ENCODE peak calls at places on chromosomes 5 and 9, in ten cellular contexts. One of them, this sample, is unnamed.

GRCh38 chr5:74722271-74722670 is 37.2 kb downstream of the HEXB start:
- DNase-seq in NCI-H69: no peak
- DNase-seq in activated CD4-positive, alpha-beta T cell treated with anti-CD3 and anti-CD28 coated beads, Interleukin-2, amount 10 ng/mL, durations not matched to agents 7 days and 5 days: no peak
- DNase-seq in NCI-H187 treated with DMSO at 0.1 percent for 48 hours: no peak
- DNase-seq in HTR-8/SVneo: no peak
- DNase-seq in dorsolateral prefrontal cortex: no peak
- DNase-seq in stimulated activated CD4-positive, alpha-beta T cell treated with anti-CD3 and anti-CD28 coated beads, Interleukin-1b, Interleukin-23, amount 100 ng/mL, for 24 hours: no peak
- DNase-seq in germinal center: no peak
- DNase-seq in colonic mucosa: no peak
- DNase-seq in Right ventricle myocardium inferior: no peak
- DNase-seq in this sample: no peak

GRCh38 chr5:142290574-142291299 is 34.1 kb downstream of the SPRY4 start:
- DNase-seq in NCI-H69: peak
- DNase-seq in activated CD4-positive, alpha-beta T cell treated with anti-CD3 and anti-CD28 coated beads, Interleukin-2, amount 10 ng/mL, durations not matched to agents 7 days and 5 days: no peak
- DNase-seq in NCI-H187 treated with DMSO at 0.1 percent for 48 hours: no peak
- DNase-seq in HTR-8/SVneo: no peak
- DNase-seq in dorsolateral prefrontal cortex: no peak
- DNase-seq in stimulated activated CD4-positive, alpha-beta T cell treated with anti-CD3 and anti-CD28 coated beads, Interleukin-1b, Interleukin-23, amount 100 ng/mL, for 24 hours: no peak
- DNase-seq in germinal center: no peak
- DNase-seq in colonic mucosa: peak
- DNase-seq in Right ventricle myocardium inferior: no peak
- DNase-seq in this sample: peak

GRCh38 chr9:112894031-112894430 is 3.4 kb upstream of the SLC46A2 start:
- DNase-seq in NCI-H69: no peak
- DNase-seq in activated CD4-positive, alpha-beta T cell treated with anti-CD3 and anti-CD28 coated beads, Interleukin-2, amount 10 ng/mL, durations not matched to agents 7 days and 5 days: no peak
- DNase-seq in NCI-H187 treated with DMSO at 0.1 percent for 48 hours: no peak
- DNase-seq in HTR-8/SVneo: no peak
- DNase-seq in dorsolateral prefrontal cortex: no peak
- DNase-seq in stimulated activated CD4-positive, alpha-beta T cell treated with anti-CD3 and anti-CD28 coated beads, Interleukin-1b, Interleukin-23, amount 100 ng/mL, for 24 hours: no peak
- DNase-seq in germinal center: no peak
- DNase-seq in colonic mucosa: no peak
- DNase-seq in Right ventricle myocardium inferior: no peak
- DNase-seq in this sample: peak

GRCh38 chr9:128724744-128725211 is 851 bp upstream of the ZDHHC12 start:
- DNase-seq in NCI-H69: peak
- DNase-seq in activated CD4-positive, alpha-beta T cell treated with anti-CD3 and anti-CD28 coated beads, Interleukin-2, amount 10 ng/mL, durations not matched to agents 7 days and 5 days: peak
- DNase-seq in NCI-H187 treated with DMSO at 0.1 percent for 48 hours: peak
- DNase-seq in HTR-8/SVneo: peak
- DNase-seq in dorsolateral prefrontal cortex: peak
- DNase-seq in stimulated activated CD4-positive, alpha-beta T cell treated with anti-CD3 and anti-CD28 coated beads, Interleukin-1b, Interleukin-23, amount 100 ng/mL, for 24 hours: no peak
- DNase-seq in germinal center: peak
- DNase-seq in colonic mucosa: peak
- DNase-seq in Right ventricle myocardium inferior: peak
- DNase-seq in this sample: peak

GRCh38 chr5:175603987-175604739 is 53.7 kb upstream of the HRH2 start:
- DNase-seq in NCI-H69: no peak
- DNase-seq in activated CD4-positive, alpha-beta T cell treated with anti-CD3 and anti-CD28 coated beads, Interleukin-2, amount 10 ng/mL, durations not matched to agents 7 days and 5 days: no peak
- DNase-seq in NCI-H187 treated with DMSO at 0.1 percent for 48 hours: no peak
- DNase-seq in HTR-8/SVneo: no peak
- DNase-seq in dorsolateral prefrontal cortex: no peak
- DNase-seq in stimulated activated CD4-positive, alpha-beta T cell treated with anti-CD3 and anti-CD28 coated beads, Interleukin-1b, Interleukin-23, amount 100 ng/mL, for 24 hours: no peak
- DNase-seq in germinal center: no peak
- DNase-seq in colonic mucosa: no peak
- DNase-seq in Right ventricle myocardium inferior: no peak
- DNase-seq in this sample: no peak

GRCh38 chr5:171907731-171908343 is 98.6 kb downstream of the FBXW11 start:
- DNase-seq in NCI-H69: peak
- DNase-seq in activated CD4-positive, alpha-beta T cell treated with anti-CD3 and anti-CD28 coated beads, Interleukin-2, amount 10 ng/mL, durations not matched to agents 7 days and 5 days: peak
- DNase-seq in NCI-H187 treated with DMSO at 0.1 percent for 48 hours: no peak
- DNase-seq in HTR-8/SVneo: peak
- DNase-seq in dorsolateral prefrontal cortex: no peak
- DNase-seq in stimulated activated CD4-positive, alpha-beta T cell treated with anti-CD3 and anti-CD28 coated beads, Interleukin-1b, Interleukin-23, amount 100 ng/mL, for 24 hours: peak
- DNase-seq in germinal center: peak
- DNase-seq in colonic mucosa: peak
- DNase-seq in Right ventricle myocardium inferior: no peak
- DNase-seq in this sample: peak

GRCh38 chr9:16062542-16063240 is 509.8 kb downstream of the CCDC171 start:
- DNase-seq in NCI-H69: no peak
- DNase-seq in activated CD4-positive, alpha-beta T cell treated with anti-CD3 and anti-CD28 coated beads, Interleukin-2, amount 10 ng/mL, durations not matched to agents 7 days and 5 days: no peak
- DNase-seq in NCI-H187 treated with DMSO at 0.1 percent for 48 hours: no peak
- DNase-seq in HTR-8/SVneo: peak
- DNase-seq in dorsolateral prefrontal cortex: no peak
- DNase-seq in stimulated activated CD4-positive, alpha-beta T cell treated with anti-CD3 and anti-CD28 coated beads, Interleukin-1b, Interleukin-23, amount 100 ng/mL, for 24 hours: no peak
- DNase-seq in germinal center: no peak
- DNase-seq in colonic mucosa: no peak
- DNase-seq in Right ventricle myocardium inferior: no peak
- DNase-seq in this sample: peak

GRCh38 chr5:36398137-36398536 is 96.4 kb upstream of the RANBP3L start:
- DNase-seq in NCI-H69: peak
- DNase-seq in activated CD4-positive, alpha-beta T cell treated with anti-CD3 and anti-CD28 coated beads, Interleukin-2, amount 10 ng/mL, durations not matched to agents 7 days and 5 days: no peak
- DNase-seq in NCI-H187 treated with DMSO at 0.1 percent for 48 hours: no peak
- DNase-seq in HTR-8/SVneo: peak
- DNase-seq in dorsolateral prefrontal cortex: no peak
- DNase-seq in stimulated activated CD4-positive, alpha-beta T cell treated with anti-CD3 and anti-CD28 coated beads, Interleukin-1b, Interleukin-23, amount 100 ng/mL, for 24 hours: no peak
- DNase-seq in germinal center: no peak
- DNase-seq in colonic mucosa: no peak
- DNase-seq in Right ventricle myocardium inferior: no peak
- DNase-seq in this sample: peak

GRCh38 chr5:10592598-10592997 is 28.7 kb downstream of the ANKRD33B start:
- DNase-seq in NCI-H69: no peak
- DNase-seq in activated CD4-positive, alpha-beta T cell treated with anti-CD3 and anti-CD28 coated beads, Interleukin-2, amount 10 ng/mL, durations not matched to agents 7 days and 5 days: no peak
- DNase-seq in NCI-H187 treated with DMSO at 0.1 percent for 48 hours: no peak
- DNase-seq in HTR-8/SVneo: no peak
- DNase-seq in dorsolateral prefrontal cortex: no peak
- DNase-seq in stimulated activated CD4-positive, alpha-beta T cell treated with anti-CD3 and anti-CD28 coated beads, Interleukin-1b, Interleukin-23, amount 100 ng/mL, for 24 hours: no peak
- DNase-seq in germinal center: no peak
- DNase-seq in colonic mucosa: no peak
- DNase-seq in Right ventricle myocardium inferior: no peak
- DNase-seq in this sample: no peak

GRCh38 chr9:5953743-5954707 is 61.4 kb downstream of the RANBP6 start:
- DNase-seq in NCI-H69: peak
- DNase-seq in activated CD4-positive, alpha-beta T cell treated with anti-CD3 and anti-CD28 coated beads, Interleukin-2, amount 10 ng/mL, durations not matched to agents 7 days and 5 days: no peak
- DNase-seq in NCI-H187 treated with DMSO at 0.1 percent for 48 hours: no peak
- DNase-seq in HTR-8/SVneo: no peak
- DNase-seq in dorsolateral prefrontal cortex: no peak
- DNase-seq in stimulated activated CD4-positive, alpha-beta T cell treated with anti-CD3 and anti-CD28 coated beads, Interleukin-1b, Interleukin-23, amount 100 ng/mL, for 24 hours: no peak
- DNase-seq in germinal center: no peak
- DNase-seq in colonic mucosa: no peak
- DNase-seq in Right ventricle myocardium inferior: no peak
- DNase-seq in this sample: no peak

GRCh38 chr5:19002111-19002510 is 985.9 kb downstream of the CDH18 start:
- DNase-seq in NCI-H69: peak
- DNase-seq in activated CD4-positive, alpha-beta T cell treated with anti-CD3 and anti-CD28 coated beads, Interleukin-2, amount 10 ng/mL, durations not matched to agents 7 days and 5 days: no peak
- DNase-seq in NCI-H187 treated with DMSO at 0.1 percent for 48 hours: no peak
- DNase-seq in HTR-8/SVneo: no peak
- DNase-seq in dorsolateral prefrontal cortex: no peak
- DNase-seq in stimulated activated CD4-positive, alpha-beta T cell treated with anti-CD3 and anti-CD28 coated beads, Interleukin-1b, Interleukin-23, amount 100 ng/mL, for 24 hours: no peak
- DNase-seq in germinal center: no peak
- DNase-seq in colonic mucosa: no peak
- DNase-seq in Right ventricle myocardium inferior: no peak
- DNase-seq in this sample: no peak

GRCh38 chr9:14419302-14419937 is 105.5 kb upstream of the NFIB start:
- DNase-seq in NCI-H69: no peak
- DNase-seq in activated CD4-positive, alpha-beta T cell treated with anti-CD3 and anti-CD28 coated beads, Interleukin-2, amount 10 ng/mL, durations not matched to agents 7 days and 5 days: no peak
- DNase-seq in NCI-H187 treated with DMSO at 0.1 percent for 48 hours: no peak
- DNase-seq in HTR-8/SVneo: no peak
- DNase-seq in dorsolateral prefrontal cortex: no peak
- DNase-seq in stimulated activated CD4-positive, alpha-beta T cell treated with anti-CD3 and anti-CD28 coated beads, Interleukin-1b, Interleukin-23, amount 100 ng/mL, for 24 hours: no peak
- DNase-seq in germinal center: no peak
- DNase-seq in colonic mucosa: no peak
- DNase-seq in Right ventricle myocardium inferior: peak
- DNase-seq in this sample: no peak

GRCh38 chr9:529721-530120 is 311.8 kb upstream of the DMRT1 start:
- DNase-seq in NCI-H69: no peak
- DNase-seq in activated CD4-positive, alpha-beta T cell treated with anti-CD3 and anti-CD28 coated beads, Interleukin-2, amount 10 ng/mL, durations not matched to agents 7 days and 5 days: no peak
- DNase-seq in NCI-H187 treated with DMSO at 0.1 percent for 48 hours: no peak
- DNase-seq in HTR-8/SVneo: no peak
- DNase-seq in dorsolateral prefrontal cortex: no peak
- DNase-seq in stimulated activated CD4-positive, alpha-beta T cell treated with anti-CD3 and anti-CD28 coated beads, Interleukin-1b, Interleukin-23, amount 100 ng/mL, for 24 hours: no peak
- DNase-seq in germinal center: no peak
- DNase-seq in colonic mucosa: no peak
- DNase-seq in Right ventricle myocardium inferior: no peak
- DNase-seq in this sample: no peak

GRCh38 chr9:108078823-108079222 is 589.3 kb upstream of the KLF4 start:
- DNase-seq in NCI-H69: no peak
- DNase-seq in activated CD4-positive, alpha-beta T cell treated with anti-CD3 and anti-CD28 coated beads, Interleukin-2, amount 10 ng/mL, durations not matched to agents 7 days and 5 days: no peak
- DNase-seq in NCI-H187 treated with DMSO at 0.1 percent for 48 hours: no peak
- DNase-seq in HTR-8/SVneo: no peak
- DNase-seq in dorsolateral prefrontal cortex: no peak
- DNase-seq in stimulated activated CD4-positive, alpha-beta T cell treated with anti-CD3 and anti-CD28 coated beads, Interleukin-1b, Interleukin-23, amount 100 ng/mL, for 24 hours: no peak
- DNase-seq in germinal center: no peak
- DNase-seq in colonic mucosa: no peak
- DNase-seq in Right ventricle myocardium inferior: no peak
- DNase-seq in this sample: no peak

GRCh38 chr5:72776684-72777083 is 39.8 kb upstream of the TNPO1 start:
- DNase-seq in NCI-H69: no peak
- DNase-seq in activated CD4-positive, alpha-beta T cell treated with anti-CD3 and anti-CD28 coated beads, Interleukin-2, amount 10 ng/mL, durations not matched to agents 7 days and 5 days: no peak
- DNase-seq in NCI-H187 treated with DMSO at 0.1 percent for 48 hours: no peak
- DNase-seq in HTR-8/SVneo: no peak
- DNase-seq in dorsolateral prefrontal cortex: no peak
- DNase-seq in stimulated activated CD4-positive, alpha-beta T cell treated with anti-CD3 and anti-CD28 coated beads, Interleukin-1b, Interleukin-23, amount 100 ng/mL, for 24 hours: no peak
- DNase-seq in germinal center: no peak
- DNase-seq in colonic mucosa: no peak
- DNase-seq in Right ventricle myocardium inferior: no peak
- DNase-seq in this sample: no peak

GRCh38 chr9:30140415-30140814 is 2244.0 kb upstream of the ACO1 start:
- DNase-seq in NCI-H69: peak
- DNase-seq in activated CD4-positive, alpha-beta T cell treated with anti-CD3 and anti-CD28 coated beads, Interleukin-2, amount 10 ng/mL, durations not matched to agents 7 days and 5 days: no peak
- DNase-seq in NCI-H187 treated with DMSO at 0.1 percent for 48 hours: no peak
- DNase-seq in HTR-8/SVneo: no peak
- DNase-seq in dorsolateral prefrontal cortex: no peak
- DNase-seq in stimulated activated CD4-positive, alpha-beta T cell treated with anti-CD3 and anti-CD28 coated beads, Interleukin-1b, Interleukin-23, amount 100 ng/mL, for 24 hours: no peak
- DNase-seq in germinal center: no peak
- DNase-seq in colonic mucosa: no peak
- DNase-seq in Right ventricle myocardium inferior: no peak
- DNase-seq in this sample: no peak

GRCh38 chr9:89482056-89482784 is 15.7 kb downstream of the SEMA4D start:
- DNase-seq in NCI-H69: no peak
- DNase-seq in activated CD4-positive, alpha-beta T cell treated with anti-CD3 and anti-CD28 coated beads, Interleukin-2, amount 10 ng/mL, durations not matched to agents 7 days and 5 days: no peak
- DNase-seq in NCI-H187 treated with DMSO at 0.1 percent for 48 hours: no peak
- DNase-seq in HTR-8/SVneo: no peak
- DNase-seq in dorsolateral prefrontal cortex: peak
- DNase-seq in stimulated activated CD4-positive, alpha-beta T cell treated with anti-CD3 and anti-CD28 coated beads, Interleukin-1b, Interleukin-23, amount 100 ng/mL, for 24 hours: no peak
- DNase-seq in germinal center: no peak
- DNase-seq in colonic mucosa: no peak
- DNase-seq in Right ventricle myocardium inferior: no peak
- DNase-seq in this sample: no peak

GRCh38 chr5:101897914-101898313 is 398.2 kb downstream of the SLCO4C1 start:
- DNase-seq in NCI-H69: peak
- DNase-seq in activated CD4-positive, alpha-beta T cell treated with anti-CD3 and anti-CD28 coated beads, Interleukin-2, amount 10 ng/mL, durations not matched to agents 7 days and 5 days: no peak
- DNase-seq in NCI-H187 treated with DMSO at 0.1 percent for 48 hours: peak
- DNase-seq in HTR-8/SVneo: no peak
- DNase-seq in dorsolateral prefrontal cortex: no peak
- DNase-seq in stimulated activated CD4-positive, alpha-beta T cell treated with anti-CD3 and anti-CD28 coated beads, Interleukin-1b, Interleukin-23, amount 100 ng/mL, for 24 hours: no peak
- DNase-seq in germinal center: no peak
- DNase-seq in colonic mucosa: no peak
- DNase-seq in Right ventricle myocardium inferior: no peak
- DNase-seq in this sample: no peak

GRCh38 chr9:121527371-121527770 is 27.7 kb upstream of the GGTA1 start:
- DNase-seq in NCI-H69: no peak
- DNase-seq in activated CD4-positive, alpha-beta T cell treated with anti-CD3 and anti-CD28 coated beads, Interleukin-2, amount 10 ng/mL, durations not matched to agents 7 days and 5 days: no peak
- DNase-seq in NCI-H187 treated with DMSO at 0.1 percent for 48 hours: no peak
- DNase-seq in HTR-8/SVneo: no peak
- DNase-seq in dorsolateral prefrontal cortex: no peak
- DNase-seq in stimulated activated CD4-positive, alpha-beta T cell treated with anti-CD3 and anti-CD28 coated beads, Interleukin-1b, Interleukin-23, amount 100 ng/mL, for 24 hours: no peak
- DNase-seq in germinal center: no peak
- DNase-seq in colonic mucosa: no peak
- DNase-seq in Right ventricle myocardium inferior: no peak
- DNase-seq in this sample: no peak

GRCh38 chr5:158970569-158971014 is 129.1 kb downstream of the EBF1 start:
- DNase-seq in NCI-H69: no peak
- DNase-seq in activated CD4-positive, alpha-beta T cell treated with anti-CD3 and anti-CD28 coated beads, Interleukin-2, amount 10 ng/mL, durations not matched to agents 7 days and 5 days: no peak
- DNase-seq in NCI-H187 treated with DMSO at 0.1 percent for 48 hours: no peak
- DNase-seq in HTR-8/SVneo: no peak
- DNase-seq in dorsolateral prefrontal cortex: no peak
- DNase-seq in stimulated activated CD4-positive, alpha-beta T cell treated with anti-CD3 and anti-CD28 coated beads, Interleukin-1b, Interleukin-23, amount 100 ng/mL, for 24 hours: no peak
- DNase-seq in germinal center: no peak
- DNase-seq in colonic mucosa: no peak
- DNase-seq in Right ventricle myocardium inferior: no peak
- DNase-seq in this sample: no peak

GRCh38 chr5:147481857-147482256 is 28.0 kb downstream of the DPYSL3 start:
- DNase-seq in NCI-H69: no peak
- DNase-seq in activated CD4-positive, alpha-beta T cell treated with anti-CD3 and anti-CD28 coated beads, Interleukin-2, amount 10 ng/mL, durations not matched to agents 7 days and 5 days: no peak
- DNase-seq in NCI-H187 treated with DMSO at 0.1 percent for 48 hours: no peak
- DNase-seq in HTR-8/SVneo: no peak
- DNase-seq in dorsolateral prefrontal cortex: no peak
- DNase-seq in stimulated activated CD4-positive, alpha-beta T cell treated with anti-CD3 and anti-CD28 coated beads, Interleukin-1b, Interleukin-23, amount 100 ng/mL, for 24 hours: no peak
- DNase-seq in germinal center: no peak
- DNase-seq in colonic mucosa: no peak
- DNase-seq in Right ventricle myocardium inferior: no peak
- DNase-seq in this sample: peak

GRCh38 chr5:127517110-127517479 is 345 bp upstream of the PRRC1 start:
- DNase-seq in NCI-H69: no peak
- DNase-seq in activated CD4-positive, alpha-beta T cell treated with anti-CD3 and anti-CD28 coated beads, Interleukin-2, amount 10 ng/mL, durations not matched to agents 7 days and 5 days: no peak
- DNase-seq in NCI-H187 treated with DMSO at 0.1 percent for 48 hours: no peak
- DNase-seq in HTR-8/SVneo: no peak
- DNase-seq in dorsolateral prefrontal cortex: no peak
- DNase-seq in stimulated activated CD4-positive, alpha-beta T cell treated with anti-CD3 and anti-CD28 coated beads, Interleukin-1b, Interleukin-23, amount 100 ng/mL, for 24 hours: no peak
- DNase-seq in germinal center: no peak
- DNase-seq in colonic mucosa: no peak
- DNase-seq in Right ventricle myocardium inferior: no peak
- DNase-seq in this sample: no peak

GRCh38 chr9:133088756-133089155 is 27.0 kb downstream of the CEL start:
- DNase-seq in NCI-H69: no peak
- DNase-seq in activated CD4-positive, alpha-beta T cell treated with anti-CD3 and anti-CD28 coated beads, Interleukin-2, amount 10 ng/mL, durations not matched to agents 7 days and 5 days: no peak
- DNase-seq in NCI-H187 treated with DMSO at 0.1 percent for 48 hours: no peak
- DNase-seq in HTR-8/SVneo: no peak
- DNase-seq in dorsolateral prefrontal cortex: no peak
- DNase-seq in stimulated activated CD4-positive, alpha-beta T cell treated with anti-CD3 and anti-CD28 coated beads, Interleukin-1b, Interleukin-23, amount 100 ng/mL, for 24 hours: no peak
- DNase-seq in germinal center: no peak
- DNase-seq in colonic mucosa: no peak
- DNase-seq in Right ventricle myocardium inferior: no peak
- DNase-seq in this sample: no peak

GRCh38 chr5:181020716-181021115 is 19.4 kb upstream of the BTNL9 start:
- DNase-seq in NCI-H69: no peak
- DNase-seq in activated CD4-positive, alpha-beta T cell treated with anti-CD3 and anti-CD28 coated beads, Interleukin-2, amount 10 ng/mL, durations not matched to agents 7 days and 5 days: no peak
- DNase-seq in NCI-H187 treated with DMSO at 0.1 percent for 48 hours: no peak
- DNase-seq in HTR-8/SVneo: no peak
- DNase-seq in dorsolateral prefrontal cortex: no peak
- DNase-seq in stimulated activated CD4-positive, alpha-beta T cell treated with anti-CD3 and anti-CD28 coated beads, Interleukin-1b, Interleukin-23, amount 100 ng/mL, for 24 hours: no peak
- DNase-seq in germinal center: no peak
- DNase-seq in colonic mucosa: no peak
- DNase-seq in Right ventricle myocardium inferior: no peak
- DNase-seq in this sample: no peak

GRCh38 chr5:133147411-133147810 is 95.6 kb downstream of the HSPA4 start:
- DNase-seq in NCI-H69: no peak
- DNase-seq in activated CD4-positive, alpha-beta T cell treated with anti-CD3 and anti-CD28 coated beads, Interleukin-2, amount 10 ng/mL, durations not matched to agents 7 days and 5 days: no peak
- DNase-seq in NCI-H187 treated with DMSO at 0.1 percent for 48 hours: no peak
- DNase-seq in HTR-8/SVneo: no peak
- DNase-seq in dorsolateral prefrontal cortex: peak
- DNase-seq in stimulated activated CD4-positive, alpha-beta T cell treated with anti-CD3 and anti-CD28 coated beads, Interleukin-1b, Interleukin-23, amount 100 ng/mL, for 24 hours: no peak
- DNase-seq in germinal center: no peak
- DNase-seq in colonic mucosa: no peak
- DNase-seq in Right ventricle myocardium inferior: no peak
- DNase-seq in this sample: no peak

GRCh38 chr9:79757906-79758669 is 186.3 kb downstream of the TLE4 start:
- DNase-seq in NCI-H69: peak
- DNase-seq in activated CD4-positive, alpha-beta T cell treated with anti-CD3 and anti-CD28 coated beads, Interleukin-2, amount 10 ng/mL, durations not matched to agents 7 days and 5 days: no peak
- DNase-seq in NCI-H187 treated with DMSO at 0.1 percent for 48 hours: no peak
- DNase-seq in HTR-8/SVneo: peak
- DNase-seq in dorsolateral prefrontal cortex: no peak
- DNase-seq in stimulated activated CD4-positive, alpha-beta T cell treated with anti-CD3 and anti-CD28 coated beads, Interleukin-1b, Interleukin-23, amount 100 ng/mL, for 24 hours: no peak
- DNase-seq in germinal center: no peak
- DNase-seq in colonic mucosa: no peak
- DNase-seq in Right ventricle myocardium inferior: no peak
- DNase-seq in this sample: no peak

GRCh38 chr9:101711330-101711941 is 27.0 kb downstream of the GRIN3A start:
- DNase-seq in NCI-H69: peak
- DNase-seq in activated CD4-positive, alpha-beta T cell treated with anti-CD3 and anti-CD28 coated beads, Interleukin-2, amount 10 ng/mL, durations not matched to agents 7 days and 5 days: peak
- DNase-seq in NCI-H187 treated with DMSO at 0.1 percent for 48 hours: no peak
- DNase-seq in HTR-8/SVneo: no peak
- DNase-seq in dorsolateral prefrontal cortex: no peak
- DNase-seq in stimulated activated CD4-positive, alpha-beta T cell treated with anti-CD3 and anti-CD28 coated beads, Interleukin-1b, Interleukin-23, amount 100 ng/mL, for 24 hours: peak
- DNase-seq in germinal center: peak
- DNase-seq in colonic mucosa: no peak
- DNase-seq in Right ventricle myocardium inferior: no peak
- DNase-seq in this sample: peak

GRCh38 chr5:56910123-56910951 is 941 bp downstream of the SETD9 start:
- DNase-seq in NCI-H69: peak
- DNase-seq in activated CD4-positive, alpha-beta T cell treated with anti-CD3 and anti-CD28 coated beads, Interleukin-2, amount 10 ng/mL, durations not matched to agents 7 days and 5 days: no peak
- DNase-seq in NCI-H187 treated with DMSO at 0.1 percent for 48 hours: no peak
- DNase-seq in HTR-8/SVneo: peak
- DNase-seq in dorsolateral prefrontal cortex: peak
- DNase-seq in stimulated activated CD4-positive, alpha-beta T cell treated with anti-CD3 and anti-CD28 coated beads, Interleukin-1b, Interleukin-23, amount 100 ng/mL, for 24 hours: no peak
- DNase-seq in germinal center: no peak
- DNase-seq in colonic mucosa: peak
- DNase-seq in Right ventricle myocardium inferior: peak
- DNase-seq in this sample: peak